ENCODE peak calls at places on chromosomes 11 and 22, in six cellular contexts. U, M, F, O, V and J are unnamed samples.

GRCh38 chr11:86761978-86762377 is 38.4 kb upstream of the PRSS23 start:
- DNase-seq in M (no peak), O (peak), V (no peak), F (no peak), U (no peak), J (no peak)

GRCh38 chr22:40819741-40820140 is 595 bp upstream of the SLC25A17 start:
- DNase-seq in O (peak), V (no peak), M (no peak), F (no peak), U (peak), J (no peak)

GRCh38 chr11:10309163-10310093 is 4.6 kb downstream of the ADM start:
- DNase-seq in M (no peak), U (no peak), F (peak), V (no peak), O (peak), J (no peak)

GRCh38 chr22:46159777-46160176 is 9.5 kb downstream of the PPARA start:
- DNase-seq in M (no peak), F (no peak), U (no peak), V (no peak), O (no peak), J (no peak)

GRCh38 chr22:42670921-42671709 is 21.9 kb upstream of the CYB5R3 start:
- DNase-seq in M (no peak), O (no peak), V (no peak), U (no peak), F (no peak), J (no peak)

GRCh38 chr11:128705124-128705920 is 11.4 kb downstream of the FLI1 start:
- DNase-seq in M (no peak), U (no peak), F (no peak), V (no peak), O (no peak), J (no peak)

GRCh38 chr22:20776624-20777405 is 2.9 kb downstream of the SERPIND1 start:
- DNase-seq in U (no peak), V (no peak), O (no peak), F (no peak), M (no peak), J (no peak)

GRCh38 chr11:78798567-78799170 is 224.0 kb upstream of the NARS2 start:
- DNase-seq in F (no peak), M (no peak), U (peak), V (peak), O (peak), J (peak)

GRCh38 chr11:7648264-7648663 is 25.0 kb downstream of the CYB5R2 start:
- DNase-seq in U (no peak), M (no peak), O (no peak), F (no peak), V (no peak), J (no peak)

GRCh38 chr11:31808268-31808667 is 2.9 kb downstream of the PAX6 start:
- DNase-seq in V (no peak), O (no peak), F (no peak), U (no peak), M (no peak), J (no peak)

GRCh38 chr22:31752096-31752847 is 1.5 kb upstream of the DEPDC5 start:
- DNase-seq in F (no peak), V (no peak), M (no peak), U (no peak), O (no peak), J (no peak)

GRCh38 chr11:1559103-1559951 is 12.7 kb downstream of the DUSP8 start:
- DNase-seq in M (peak), V (no peak), F (peak), O (peak), U (no peak), J (no peak)

GRCh38 chr11:71298761-71299181 is 46.4 kb upstream of the SHANK2 start:
- DNase-seq in O (no peak), V (no peak), M (no peak), U (no peak), F (no peak), J (no peak)

GRCh38 chr11:68998390-68998911 is 14.6 kb downstream of the MRGPRF start:
- DNase-seq in U (no peak), M (no peak), O (peak), V (no peak), F (no peak), J (no peak)